ENCODE peak calls at places on chromosomes 2 and 18, in nine cellular contexts. J is fibroblast of mammary gland, C is AG10803, M is EH, W is NAMALWA, A is AG08396, B is HAP-1, G is right lobe of liver, X is gastrocnemius medialis. Y is an unnamed sample.

GRCh38 chr2:190840572-190841172 is 39.9 kb upstream of the GLS start:
- DNase-seq in J (no peak), C (no peak), M (no peak), W (no peak), A (no peak), B (no peak), G (no peak), X (no peak), Y (no peak)

GRCh38 chr18:46867471-46868170 is 49.7 kb downstream of the PIAS2 start:
- DNase-seq in J (no peak), C (peak; percentile 4), M (peak; percentile 21), W (no peak), A (no peak), B (peak; percentile 99), G (no peak), X (no peak), Y (no peak)

GRCh38 chr2:207312006-207312356 is 146.2 kb upstream of the KLF7 start:
- DNase-seq in J (peak; percentile 41), C (no peak), M (no peak), W (no peak), A (no peak), B (no peak), G (no peak), X (no peak), Y (no peak)

GRCh38 chr2:234843411-234843810 is 108.4 kb upstream of the SH3BP4 start:
- DNase-seq in J (no peak), C (no peak), M (no peak), W (no peak), A (no peak), B (no peak), G (peak; percentile 83), X (no peak), Y (no peak)

GRCh38 chr2:16096962-16097361 is 156.6 kb downstream of the MYCN start:
- DNase-seq in J (no peak), C (no peak), M (no peak), W (no peak), A (no peak), B (no peak), G (peak; percentile 54), X (no peak), Y (no peak)

GRCh38 chr2:2590796-2591541 is 259.9 kb upstream of the MYT1L start:
- DNase-seq in J (no peak), C (no peak), M (no peak), W (no peak), A (no peak), B (no peak), G (no peak), X (no peak), Y (no peak)

GRCh38 chr18:58195278-58195721 is 151.3 kb downstream of the NEDD4L start:
- DNase-seq in J (no peak), C (no peak), M (no peak), W (no peak), A (no peak), B (no peak), G (no peak), X (no peak), Y (no peak)

GRCh38 chr2:177165731-177166711 is 46.6 kb upstream of the HNRNPA3 start:
- DNase-seq in J (peak; percentile 59), C (peak; percentile 23), M (peak; percentile 39), W (peak; percentile 83), A (no peak), B (peak; percentile 91), G (no peak), X (no peak), Y (no peak)

GRCh38 chr2:55550368-55551102 is 31.0 kb downstream of the CFAP36 start:
- DNase-seq in J (peak; percentile 88), C (peak; percentile 62), M (peak; percentile 71), W (no peak), A (peak; percentile 20), B (peak; percentile 12), G (no peak), X (no peak), Y (no peak)

GRCh38 chr2:625415-626135 is 51.6 kb downstream of the TMEM18 start:
- DNase-seq in J (no peak), C (no peak), M (no peak), W (no peak), A (no peak), B (no peak), G (no peak), X (no peak), Y (no peak)

GRCh38 chr2:42879116-42879705 is 86.8 kb upstream of the HAAO start:
- DNase-seq in J (no peak), C (no peak), M (no peak), W (no peak), A (no peak), B (no peak), G (no peak), X (no peak), Y (no peak)

GRCh38 chr2:224278531-224278930 is 123.4 kb downstream of the FAM124B start:
- DNase-seq in J (peak; percentile 38), C (peak; percentile 79), M (peak; percentile 68), W (no peak), A (no peak), B (no peak), G (no peak), X (no peak), Y (no peak)

GRCh38 chr2:133270550-133270949 is 297.7 kb downstream of the NCKAP5 start:
- DNase-seq in J (no peak), C (no peak), M (no peak), W (peak; percentile 38), A (no peak), B (no peak), G (no peak), X (no peak), Y (no peak)

GRCh38 chr2:9057939-9058761 is 54.7 kb upstream of the MBOAT2 start:
- DNase-seq in J (peak; percentile 93), C (peak; percentile 16), M (peak; percentile 66), W (no peak), A (no peak), B (no peak), G (no peak), X (no peak), Y (no peak)

GRCh38 chr2:20624884-20625485 is 25.9 kb downstream of the HS1BP3 start:
- DNase-seq in J (no peak), C (no peak), M (no peak), W (no peak), A (no peak), B (no peak), G (peak; percentile 38), X (no peak), Y (no peak)

GRCh38 chr2:217371681-217372297 is 511.9 kb upstream of the TNP1 start:
- DNase-seq in J (no peak), C (peak; percentile 56), M (no peak), W (no peak), A (no peak), B (no peak), G (no peak), X (no peak), Y (no peak)

GRCh38 chr2:220626603-220627002 is 945.5 kb downstream of the EPHA4 start:
- DNase-seq in J (no peak), C (no peak), M (no peak), W (no peak), A (no peak), B (no peak), G (no peak), X (no peak), Y (no peak)

GRCh38 chr18:67771271-67771670 is 254.8 kb upstream of the DSEL start:
- DNase-seq in J (peak; percentile 60), C (peak; percentile 50), M (peak; percentile 75), W (no peak), A (no peak), B (no peak), G (no peak), X (no peak), Y (no peak)

GRCh38 chr2:28368417-28368798 is 24.2 kb upstream of the FOSL2 start:
- DNase-seq in J (no peak), C (no peak), M (no peak), W (no peak), A (no peak), B (no peak), G (peak; percentile 42), X (no peak), Y (no peak)

GRCh38 chr2:170313636-170314348 is 135.8 kb downstream of the MYO3B start:
- DNase-seq in J (peak; percentile 11), C (peak; percentile 17), M (peak; percentile 6), W (no peak), A (no peak), B (no peak), G (no peak), X (no peak), Y (no peak)

GRCh38 chr2:49770919-49771318 is 616.6 kb upstream of the FSHR start:
- DNase-seq in J (peak; percentile 9), C (no peak), M (peak; percentile 14), W (peak; percentile 7), A (no peak), B (peak; percentile 34), G (no peak), X (no peak), Y (peak; percentile 46)

Y was measured in progenitor cell of endocrine pancreas.